ENCODE peak calls at places on chromosomes 6 and 20, in eight cellular contexts. One of them, this sample, is unnamed.

GRCh38 chr20:58458342-58459057 is 56.7 kb downstream of the APCDD1L start:
- DNase-seq in upper lobe of left lung: no peak
- DNase-seq in cardiac fibroblast: no peak
- DNase-seq in lower lobe of right lung: no peak
- DNase-seq in fibroblast of pulmonary artery: peak; percentile 52
- DNase-seq in adrenal gland: no peak
- DNase-seq in HFFc6: no peak
- DNase-seq in fibroblast of mammary gland: peak; percentile 37
- DNase-seq in this sample: no peak

GRCh38 chr20:34536798-34537394 is 20.7 kb downstream of the DYNLRB1 start:
- DNase-seq in fibroblast of pulmonary artery: peak; percentile 49
- DNase-seq in fibroblast of mammary gland: peak; percentile 51
- DNase-seq in HFFc6: no peak
- DNase-seq in upper lobe of left lung: peak; percentile 37
- DNase-seq in lower lobe of right lung: peak; percentile 65
- DNase-seq in adrenal gland: no peak
- DNase-seq in cardiac fibroblast: peak; percentile 55
- DNase-seq in this sample: no peak

GRCh38 chr6:41428995-41429417 is 93.6 kb downstream of the NCR2 start:
- DNase-seq in fibroblast of pulmonary artery: peak; percentile 13
- DNase-seq in HFFc6: peak; percentile 18
- DNase-seq in upper lobe of left lung: no peak
- DNase-seq in adrenal gland: peak; percentile 20
- DNase-seq in lower lobe of right lung: peak; percentile 46
- DNase-seq in fibroblast of mammary gland: peak; percentile 63
- DNase-seq in cardiac fibroblast: peak; percentile 26
- DNase-seq in this sample: no peak

GRCh38 chr6:29491574-29491973 is 3.8 kb upstream of the MAS1L start:
- DNase-seq in HFFc6: no peak
- DNase-seq in adrenal gland: no peak
- DNase-seq in fibroblast of pulmonary artery: no peak
- DNase-seq in fibroblast of mammary gland: no peak
- DNase-seq in cardiac fibroblast: no peak
- DNase-seq in upper lobe of left lung: no peak
- DNase-seq in lower lobe of right lung: no peak
- DNase-seq in this sample: no peak

GRCh38 chr6:112348891-112349736 is 2.0 kb downstream of the RFPL4B start:
- DNase-seq in lower lobe of right lung: no peak
- DNase-seq in fibroblast of pulmonary artery: no peak
- DNase-seq in fibroblast of mammary gland: no peak
- DNase-seq in upper lobe of left lung: no peak
- DNase-seq in HFFc6: no peak
- DNase-seq in adrenal gland: no peak
- DNase-seq in cardiac fibroblast: no peak
- DNase-seq in this sample: no peak

GRCh38 chr20:48621256-48622078 is 206.3 kb downstream of the PREX1 start:
- DNase-seq in upper lobe of left lung: no peak
- DNase-seq in HFFc6: peak; percentile 10
- DNase-seq in fibroblast of pulmonary artery: no peak
- DNase-seq in lower lobe of right lung: peak; percentile 37
- DNase-seq in fibroblast of mammary gland: no peak
- DNase-seq in cardiac fibroblast: no peak
- DNase-seq in adrenal gland: no peak
- DNase-seq in this sample: no peak

GRCh38 chr6:26305097-26305841 is 59.7 kb upstream of the BTN3A2 start:
- DNase-seq in cardiac fibroblast: peak; percentile 84
- DNase-seq in fibroblast of pulmonary artery: peak; percentile 73
- DNase-seq in fibroblast of mammary gland: peak; percentile 87
- DNase-seq in upper lobe of left lung: peak; percentile 50
- DNase-seq in lower lobe of right lung: no peak
- DNase-seq in adrenal gland: peak; percentile 60
- DNase-seq in HFFc6: peak; percentile 91
- DNase-seq in this sample: peak; percentile 76

GRCh38 chr6:48542191-48542590 is 431.2 kb upstream of the PTCHD4 start:
- DNase-seq in cardiac fibroblast: peak; percentile 51
- DNase-seq in fibroblast of mammary gland: peak; percentile 89
- DNase-seq in fibroblast of pulmonary artery: no peak
- DNase-seq in HFFc6: no peak
- DNase-seq in lower lobe of right lung: no peak
- DNase-seq in upper lobe of left lung: no peak
- DNase-seq in adrenal gland: no peak
- DNase-seq in this sample: no peak

GRCh38 chr20:54468082-54468481 is 7.3 kb upstream of the DOK5 start:
- DNase-seq in fibroblast of pulmonary artery: no peak
- DNase-seq in lower lobe of right lung: no peak
- DNase-seq in adrenal gland: no peak
- DNase-seq in fibroblast of mammary gland: no peak
- DNase-seq in HFFc6: no peak
- DNase-seq in upper lobe of left lung: no peak
- DNase-seq in cardiac fibroblast: no peak
- DNase-seq in this sample: no peak

GRCh38 chr20:53891306-53891894 is 179.0 kb downstream of the BCAS1 start:
- DNase-seq in HFFc6: peak; percentile 70
- DNase-seq in cardiac fibroblast: no peak
- DNase-seq in adrenal gland: no peak
- DNase-seq in fibroblast of mammary gland: peak; percentile 88
- DNase-seq in upper lobe of left lung: no peak
- DNase-seq in lower lobe of right lung: no peak
- DNase-seq in fibroblast of pulmonary artery: no peak
- DNase-seq in this sample: no peak

GRCh38 chr20:63461364-63461763 is 11.1 kb downstream of the KCNQ2 start:
- DNase-seq in fibroblast of mammary gland: no peak
- DNase-seq in lower lobe of right lung: no peak
- DNase-seq in fibroblast of pulmonary artery: no peak
- DNase-seq in adrenal gland: no peak
- DNase-seq in cardiac fibroblast: no peak
- DNase-seq in HFFc6: no peak
- DNase-seq in upper lobe of left lung: no peak
- DNase-seq in this sample: peak; percentile 52

GRCh38 chr6:113449051-113449450 is 408.1 kb upstream of the MARCKS start:
- DNase-seq in fibroblast of pulmonary artery: no peak
- DNase-seq in fibroblast of mammary gland: peak; percentile 68
- DNase-seq in cardiac fibroblast: peak; percentile 18
- DNase-seq in HFFc6: no peak
- DNase-seq in adrenal gland: no peak
- DNase-seq in lower lobe of right lung: no peak
- DNase-seq in upper lobe of left lung: no peak
- DNase-seq in this sample: no peak

GRCh38 chr20:49657118-49657901 is 56.4 kb downstream of the B4GALT5 start:
- DNase-seq in upper lobe of left lung: no peak
- DNase-seq in lower lobe of right lung: no peak
- DNase-seq in fibroblast of mammary gland: peak; percentile 89
- DNase-seq in adrenal gland: peak; percentile 52
- DNase-seq in cardiac fibroblast: peak; percentile 72
- DNase-seq in fibroblast of pulmonary artery: peak; percentile 84
- DNase-seq in HFFc6: no peak
- DNase-seq in this sample: no peak

GRCh38 chr20:26167499-26167898 is 470.8 kb upstream of the ZNF337 start:
- DNase-seq in adrenal gland: no peak
- DNase-seq in fibroblast of mammary gland: peak; percentile 12
- DNase-seq in fibroblast of pulmonary artery: peak; percentile 55
- DNase-seq in lower lobe of right lung: no peak
- DNase-seq in upper lobe of left lung: no peak
- DNase-seq in cardiac fibroblast: peak; percentile 59
- DNase-seq in HFFc6: peak; percentile 42
- DNase-seq in this sample: no peak

GRCh38 chr20:62543470-62544302 is 67.9 kb upstream of the GATA5 start:
- DNase-seq in fibroblast of pulmonary artery: no peak
- DNase-seq in HFFc6: no peak
- DNase-seq in lower lobe of right lung: no peak
- DNase-seq in upper lobe of left lung: no peak
- DNase-seq in adrenal gland: no peak
- DNase-seq in cardiac fibroblast: no peak
- DNase-seq in fibroblast of mammary gland: no peak
- DNase-seq in this sample: no peak

GRCh38 chr20:32007787-32008616 is 2.2 kb upstream of the CCM2L start:
- DNase-seq in cardiac fibroblast: peak; percentile 55
- DNase-seq in fibroblast of mammary gland: no peak
- DNase-seq in fibroblast of pulmonary artery: peak; percentile 49
- DNase-seq in adrenal gland: peak; percentile 45
- DNase-seq in upper lobe of left lung: peak; percentile 38
- DNase-seq in HFFc6: no peak
- DNase-seq in lower lobe of right lung: peak; percentile 53
- DNase-seq in this sample: no peak

GRCh38 chr6:139367810-139368321 is 6.6 kb downstream of the CITED2 start:
- DNase-seq in adrenal gland: no peak
- DNase-seq in upper lobe of left lung: no peak
- DNase-seq in lower lobe of right lung: no peak
- DNase-seq in HFFc6: no peak
- DNase-seq in fibroblast of mammary gland: no peak
- DNase-seq in cardiac fibroblast: peak; percentile 26
- DNase-seq in fibroblast of pulmonary artery: peak; percentile 28
- DNase-seq in this sample: no peak

GRCh38 chr20:11981366-11981947 is 63.8 kb downstream of the BTBD3 start:
- DNase-seq in lower lobe of right lung: no peak
- DNase-seq in fibroblast of pulmonary artery: no peak
- DNase-seq in HFFc6: no peak
- DNase-seq in cardiac fibroblast: no peak
- DNase-seq in fibroblast of mammary gland: no peak
- DNase-seq in adrenal gland: no peak
- DNase-seq in upper lobe of left lung: no peak
- DNase-seq in this sample: no peak

GRCh38 chr20:11978496-11978895 is 60.8 kb downstream of the BTBD3 start:
- DNase-seq in lower lobe of right lung: no peak
- DNase-seq in cardiac fibroblast: no peak
- DNase-seq in fibroblast of mammary gland: no peak
- DNase-seq in upper lobe of left lung: no peak
- DNase-seq in adrenal gland: no peak
- DNase-seq in fibroblast of pulmonary artery: no peak
- DNase-seq in HFFc6: no peak
- DNase-seq in this sample: no peak

GRCh38 chr20:11979306-11980128 is 61.8 kb downstream of the BTBD3 start:
- DNase-seq in HFFc6: no peak
- DNase-seq in cardiac fibroblast: no peak
- DNase-seq in fibroblast of mammary gland: no peak
- DNase-seq in lower lobe of right lung: no peak
- DNase-seq in adrenal gland: no peak
- DNase-seq in upper lobe of left lung: no peak
- DNase-seq in fibroblast of pulmonary artery: no peak
- DNase-seq in this sample: no peak

GRCh38 chr20:11982289-11982957 is 64.7 kb downstream of the BTBD3 start:
- DNase-seq in lower lobe of right lung: no peak
- DNase-seq in adrenal gland: no peak
- DNase-seq in fibroblast of pulmonary artery: no peak
- DNase-seq in cardiac fibroblast: no peak
- DNase-seq in fibroblast of mammary gland: no peak
- DNase-seq in upper lobe of left lung: no peak
- DNase-seq in HFFc6: no peak
- DNase-seq in this sample: no peak

DNA sequence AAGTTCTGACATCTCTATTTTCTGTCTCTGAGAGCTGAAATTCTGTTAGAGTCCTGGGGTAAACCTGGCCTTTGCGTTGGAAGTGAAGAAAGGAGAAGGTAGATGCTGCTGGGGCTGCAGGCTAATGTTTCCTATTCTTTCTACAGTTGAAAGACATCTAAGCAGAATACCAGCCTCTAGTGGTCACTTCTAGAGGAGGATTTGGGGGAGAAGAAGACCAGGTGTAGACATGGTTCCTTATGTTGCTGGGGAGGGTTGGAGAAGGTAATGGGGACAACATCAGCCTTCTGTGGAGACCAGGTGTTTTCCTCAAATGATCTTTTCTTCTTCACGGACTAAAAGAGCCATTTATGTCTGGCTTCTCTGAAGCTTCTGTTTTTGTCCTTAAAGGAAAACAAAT is 62.6 kb downstream of the BTBD3 start:
- DNase-seq in fibroblast of pulmonary artery: no peak
- DNase-seq in fibroblast of mammary gland: no peak
- DNase-seq in upper lobe of left lung: no peak
- DNase-seq in adrenal gland: no peak
- DNase-seq in lower lobe of right lung: no peak
- DNase-seq in cardiac fibroblast: no peak
- DNase-seq in HFFc6: no peak
- DNase-seq in this sample: no peak
- TF ChIP-seq CTCF in fibroblast of pulmonary artery: no peak
- TF ChIP-seq CTCF in fibroblast of mammary gland: no peak
- TF ChIP-seq CTCF in upper lobe of left lung: no peak
- TF ChIP-seq CTCF in adrenal gland: no peak
- TF ChIP-seq CTCF in lower lobe of right lung: no peak
- TF ChIP-seq CTCF in cardiac fibroblast: no peak
- TF ChIP-seq CTCF in HFFc6: no peak
- TF ChIP-seq CTCF in this sample: no peak

DNA sequence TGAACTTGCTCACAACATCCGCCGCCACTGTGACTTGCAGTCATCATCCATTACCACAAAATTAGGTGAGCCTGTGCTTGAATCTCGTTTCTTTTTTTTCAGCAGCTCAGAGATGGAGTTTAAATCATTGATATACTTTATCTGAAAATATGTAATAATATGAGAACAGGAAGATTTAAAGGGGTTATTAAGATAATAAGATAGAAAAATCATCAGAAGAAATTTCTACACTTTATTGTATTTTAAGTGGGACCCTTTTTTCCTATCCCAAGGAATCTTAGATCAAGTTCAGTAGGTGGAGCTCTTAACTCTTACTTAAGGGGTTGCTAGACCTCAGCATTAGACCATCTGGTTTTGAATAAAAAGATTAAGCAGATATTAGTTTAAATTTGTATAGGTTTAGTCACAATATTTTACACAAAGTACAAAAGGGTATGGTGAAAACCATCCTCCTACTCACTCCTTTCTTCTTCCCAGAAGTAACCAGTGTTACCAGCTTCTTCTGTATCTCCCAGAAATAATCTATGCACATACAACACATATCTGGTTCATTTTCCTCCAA is 9.4 kb upstream of the NCOA7 start:
- DNase-seq in adrenal gland: no peak
- DNase-seq in lower lobe of right lung: no peak
- DNase-seq in fibroblast of pulmonary artery: peak; percentile 46
- DNase-seq in cardiac fibroblast: no peak
- DNase-seq in fibroblast of mammary gland: peak; percentile 48
- DNase-seq in HFFc6: peak; percentile 9
- DNase-seq in upper lobe of left lung: peak; percentile 66
- DNase-seq in this sample: no peak
- TF ChIP-seq CTCF in adrenal gland: no peak
- TF ChIP-seq CTCF in lower lobe of right lung: no peak
- TF ChIP-seq CTCF in fibroblast of pulmonary artery: no peak
- TF ChIP-seq CTCF in cardiac fibroblast: no peak
- TF ChIP-seq CTCF in fibroblast of mammary gland: peak; percentile 16
- TF ChIP-seq CTCF in HFFc6: peak; percentile 18
- TF ChIP-seq CTCF in upper lobe of left lung: no peak
- TF ChIP-seq CTCF in this sample: no peak

GRCh38 chr6:18053071-18053475 is 65.6 kb upstream of the KIF13A start:
- DNase-seq in fibroblast of pulmonary artery: peak; percentile 8
- DNase-seq in fibroblast of mammary gland: peak; percentile 64
- DNase-seq in HFFc6: peak; percentile 79
- DNase-seq in lower lobe of right lung: peak; percentile 54
- DNase-seq in upper lobe of left lung: peak; percentile 51
- DNase-seq in adrenal gland: no peak
- DNase-seq in cardiac fibroblast: no peak
- DNase-seq in this sample: no peak
- TF ChIP-seq CTCF in fibroblast of pulmonary artery: no peak
- TF ChIP-seq CTCF in fibroblast of mammary gland: no peak
- TF ChIP-seq CTCF in HFFc6: no peak
- TF ChIP-seq CTCF in lower lobe of right lung: no peak
- TF ChIP-seq CTCF in upper lobe of left lung: no peak
- TF ChIP-seq CTCF in adrenal gland: no peak
- TF ChIP-seq CTCF in cardiac fibroblast: no peak
- TF ChIP-seq CTCF in this sample: no peak

DNA sequence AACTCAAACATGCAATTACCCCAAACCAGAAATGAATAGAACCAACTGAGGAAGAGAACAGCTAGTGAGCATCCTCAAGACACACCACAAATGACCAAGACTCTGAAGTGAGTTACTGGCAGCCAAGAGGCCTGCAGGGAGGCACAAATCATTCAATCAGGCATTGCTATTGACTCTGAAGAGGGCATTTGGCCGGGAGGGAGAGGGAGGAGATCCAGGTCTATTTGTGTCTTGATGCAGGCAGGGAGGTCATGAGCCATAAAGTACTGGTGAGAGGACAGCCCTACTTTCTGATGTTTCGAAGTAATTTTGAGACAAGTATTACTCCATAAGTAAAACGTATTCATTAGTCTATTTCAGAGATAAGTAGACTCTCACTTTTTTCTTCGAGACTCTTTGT is 257.7 kb downstream of the BCKDHB start:
- DNase-seq in upper lobe of left lung: no peak
- DNase-seq in fibroblast of pulmonary artery: no peak
- DNase-seq in fibroblast of mammary gland: no peak
- DNase-seq in HFFc6: no peak
- DNase-seq in lower lobe of right lung: no peak
- DNase-seq in adrenal gland: no peak
- DNase-seq in cardiac fibroblast: no peak
- DNase-seq in this sample: no peak
- TF ChIP-seq CTCF in upper lobe of left lung: no peak
- TF ChIP-seq CTCF in fibroblast of pulmonary artery: no peak
- TF ChIP-seq CTCF in fibroblast of mammary gland: no peak
- TF ChIP-seq CTCF in HFFc6: no peak
- TF ChIP-seq CTCF in lower lobe of right lung: no peak
- TF ChIP-seq CTCF in adrenal gland: no peak
- TF ChIP-seq CTCF in cardiac fibroblast: no peak
- TF ChIP-seq CTCF in this sample: no peak

This sample was measured in mesothelial cell of epicardium.